ENCODE peak calls at places on chromosomes 3 and 15, in six cellular contexts. Y is HFFc6; B is foreskin melanocyte; N is fibroblast of mammary gland; A is activated CD8-positive, alpha-beta memory T cell treated with anti-CD3 and anti-CD28 coated beads, Interleukin-2, amount 50 U/mL, for 4 hours; M is OCI-LY7. V is an unnamed sample.

GRCh38 chr3:177743491-177743890 is 546.2 kb upstream of the TBL1XR1 start:
- DNase-seq in M (no peak), B (no peak), N (no peak), A (no peak), Y (no peak), V (no peak)

GRCh38 chr3:32797776-32798175 is 20.0 kb upstream of the TRIM71 start:
- DNase-seq in B (no peak), N (no peak), A (no peak), Y (peak), M (no peak), V (no peak)

GRCh38 chr3:125443923-125444322 is 68.8 kb upstream of the ZNF148 start:
- DNase-seq in M (no peak), A (no peak), N (peak), Y (peak), B (no peak), V (no peak)

GRCh38 chr3:112128843-112129727 is 4.0 kb downstream of the GCSAM start:
- DNase-seq in B (no peak), M (peak), A (peak), Y (peak), N (no peak), V (peak)

GRCh38 chr3:53820084-53820483 is 26.1 kb downstream of the CHDH start:
- DNase-seq in M (no peak), N (no peak), Y (no peak), A (no peak), B (no peak), V (no peak)

GRCh38 chr15:80990955-80991354 is 1.3 kb upstream of the MESD start:
- DNase-seq in A (no peak), N (peak), Y (no peak), M (no peak), B (no peak), V (no peak)

GRCh38 chr3:141243295-141243707 is 11.7 kb downstream of the PXYLP1 start:
- DNase-seq in A (peak), Y (no peak), B (no peak), M (no peak), N (peak), V (no peak)

GRCh38 chr3:3631114-3631513 is 168.1 kb upstream of the LRRN1 start:
- DNase-seq in M (no peak), A (no peak), B (no peak), Y (no peak), N (no peak), V (no peak)

GRCh38 chr3:195207056-195207455 is 63.9 kb downstream of the XXYLT1 start:
- DNase-seq in N (no peak), Y (no peak), M (no peak), A (no peak), B (no peak), V (no peak)

GRCh38 chr3:130925628-130926027 is 31.7 kb downstream of the ATP2C1 start:
- DNase-seq in B (no peak), N (peak), A (no peak), Y (no peak), M (peak), V (peak)

GRCh38 chr3:128584412-128585020 is 66.1 kb downstream of the RPN1 start:
- DNase-seq in A (no peak), Y (peak), B (peak), M (peak), N (peak), V (peak)

GRCh38 chr3:147390589-147391569 is 15.5 kb downstream of the ZIC4 start:
- DNase-seq in B (no peak), M (no peak), Y (no peak), N (no peak), A (no peak), V (no peak)

GRCh38 chr15:77400258-77400657 is 19.6 kb downstream of the PEAK1 start:
- DNase-seq in A (no peak), N (no peak), M (no peak), Y (no peak), B (no peak), V (no peak)

GRCh38 chr3:195151866-195152526 is 119.0 kb downstream of the XXYLT1 start:
- DNase-seq in N (peak), Y (peak), B (peak), A (no peak), M (no peak), V (no peak)

GRCh38 chr15:98718426-98719168 is 70.3 kb downstream of the IGF1R start:
- DNase-seq in B (no peak), N (peak), Y (no peak), M (no peak), A (no peak), V (no peak)

GRCh38 chr3:34361921-34362320 is 563.5 kb downstream of the PDCD6IP start:
- DNase-seq in A (no peak), Y (no peak), B (no peak), M (no peak), N (no peak), V (peak)

GRCh38 chr15:74156678-74157411 is 16.7 kb upstream of the ISLR start:
- DNase-seq in N (no peak), A (no peak), M (no peak), B (no peak), Y (peak), V (peak)

GRCh38 chr15:41568350-41569017 is 9.5 kb downstream of the TYRO3 start:
- DNase-seq in Y (no peak), M (no peak), A (no peak), N (no peak), B (peak), V (no peak)

GRCh38 chr15:33565099-33565498 is 254.3 kb downstream of the RYR3 start:
- DNase-seq in A (no peak), N (peak), Y (peak), M (no peak), B (no peak), V (no peak)

GRCh38 chr3:187705164-187705563 is 2.8 kb upstream of the RTP2 start:
- DNase-seq in N (no peak), B (no peak), Y (peak), M (no peak), A (no peak), V (no peak)

GRCh38 chr15:96366526-96366877 is 36.0 kb downstream of the NR2F2 start:
- DNase-seq in N (no peak), B (no peak), M (no peak), Y (no peak), A (no peak), V (no peak)

GRCh38 chr3:55639886-55640765 is 153.0 kb upstream of the WNT5A start:
- DNase-seq in B (no peak), N (no peak), M (no peak), Y (no peak), A (no peak), V (no peak)

GRCh38 chr3:61080737-61081445 is 170.4 kb downstream of the FHIT start:
- DNase-seq in B (no peak), Y (no peak), M (no peak), N (no peak), A (no peak), V (no peak)